ENCODE peak calls at places on chromosomes 6 and 20, in ten cellular contexts. One of them, this sample, is unnamed.

GRCh38 chr6:146892613-146893401 is 294.0 kb downstream of the ADGB start:
- DNase-seq in omental fat pad: no peak
- DNase-seq in SK-N-DZ: no peak
- DNase-seq in activated naive CD4-positive, alpha-beta T cell treated with anti-CD3 and anti-CD28 coated beads, Interleukin-2, amount 10 ng/mL, durations not matched to agents 7 days and 5 days: no peak
- DNase-seq in colonic mucosa: no peak
- DNase-seq in HT-29: no peak
- DNase-seq in ascending aorta: no peak
- DNase-seq in T-helper 22 cell: no peak
- DNase-seq in HEK293T: no peak
- DNase-seq in SW 1271: no peak
- DNase-seq in this sample: no peak

GRCh38 chr6:28725890-28726348 is 197.9 kb downstream of the TRIM27 start:
- DNase-seq in omental fat pad: no peak
- DNase-seq in SK-N-DZ: no peak
- DNase-seq in activated naive CD4-positive, alpha-beta T cell treated with anti-CD3 and anti-CD28 coated beads, Interleukin-2, amount 10 ng/mL, durations not matched to agents 7 days and 5 days: no peak
- DNase-seq in colonic mucosa: no peak
- DNase-seq in HT-29: no peak
- DNase-seq in ascending aorta: no peak
- DNase-seq in T-helper 22 cell: no peak
- DNase-seq in HEK293T: peak
- DNase-seq in SW 1271: peak
- DNase-seq in this sample: peak

GRCh38 chr6:64012351-64013060 is 376.9 kb downstream of the PHF3 start:
- DNase-seq in omental fat pad: no peak
- DNase-seq in SK-N-DZ: peak
- DNase-seq in activated naive CD4-positive, alpha-beta T cell treated with anti-CD3 and anti-CD28 coated beads, Interleukin-2, amount 10 ng/mL, durations not matched to agents 7 days and 5 days: no peak
- DNase-seq in colonic mucosa: peak
- DNase-seq in HT-29: peak
- DNase-seq in ascending aorta: no peak
- DNase-seq in T-helper 22 cell: no peak
- DNase-seq in HEK293T: peak
- DNase-seq in SW 1271: no peak
- DNase-seq in this sample: peak

GRCh38 chr6:24323632-24324337 is 34.1 kb downstream of the DCDC2 start:
- DNase-seq in omental fat pad: no peak
- DNase-seq in SK-N-DZ: no peak
- DNase-seq in activated naive CD4-positive, alpha-beta T cell treated with anti-CD3 and anti-CD28 coated beads, Interleukin-2, amount 10 ng/mL, durations not matched to agents 7 days and 5 days: no peak
- DNase-seq in colonic mucosa: no peak
- DNase-seq in HT-29: no peak
- DNase-seq in ascending aorta: no peak
- DNase-seq in T-helper 22 cell: no peak
- DNase-seq in HEK293T: no peak
- DNase-seq in SW 1271: no peak
- DNase-seq in this sample: peak

GRCh38 chr20:9590189-9590588 is 75.8 kb downstream of the LAMP5 start:
- DNase-seq in omental fat pad: no peak
- DNase-seq in SK-N-DZ: no peak
- DNase-seq in activated naive CD4-positive, alpha-beta T cell treated with anti-CD3 and anti-CD28 coated beads, Interleukin-2, amount 10 ng/mL, durations not matched to agents 7 days and 5 days: no peak
- DNase-seq in colonic mucosa: no peak
- DNase-seq in HT-29: peak
- DNase-seq in ascending aorta: no peak
- DNase-seq in T-helper 22 cell: no peak
- DNase-seq in HEK293T: no peak
- DNase-seq in SW 1271: no peak
- DNase-seq in this sample: no peak

GRCh38 chr6:52843600-52843999 is 3.0 kb upstream of the GSTA5 start:
- DNase-seq in omental fat pad: no peak
- DNase-seq in SK-N-DZ: no peak
- DNase-seq in activated naive CD4-positive, alpha-beta T cell treated with anti-CD3 and anti-CD28 coated beads, Interleukin-2, amount 10 ng/mL, durations not matched to agents 7 days and 5 days: no peak
- DNase-seq in colonic mucosa: no peak
- DNase-seq in HT-29: no peak
- DNase-seq in ascending aorta: no peak
- DNase-seq in T-helper 22 cell: no peak
- DNase-seq in HEK293T: no peak
- DNase-seq in SW 1271: no peak
- DNase-seq in this sample: no peak

GRCh38 chr6:157466340-157466643 is 85.3 kb downstream of the ZDHHC14 start:
- DNase-seq in omental fat pad: no peak
- DNase-seq in SK-N-DZ: no peak
- DNase-seq in activated naive CD4-positive, alpha-beta T cell treated with anti-CD3 and anti-CD28 coated beads, Interleukin-2, amount 10 ng/mL, durations not matched to agents 7 days and 5 days: no peak
- DNase-seq in colonic mucosa: no peak
- DNase-seq in HT-29: no peak
- DNase-seq in ascending aorta: no peak
- DNase-seq in T-helper 22 cell: no peak
- DNase-seq in HEK293T: no peak
- DNase-seq in SW 1271: no peak
- DNase-seq in this sample: no peak

GRCh38 chr6:73032586-73032985 is 192.7 kb downstream of the KHDC1L start:
- DNase-seq in omental fat pad: no peak
- DNase-seq in SK-N-DZ: no peak
- DNase-seq in activated naive CD4-positive, alpha-beta T cell treated with anti-CD3 and anti-CD28 coated beads, Interleukin-2, amount 10 ng/mL, durations not matched to agents 7 days and 5 days: no peak
- DNase-seq in colonic mucosa: no peak
- DNase-seq in HT-29: no peak
- DNase-seq in ascending aorta: no peak
- DNase-seq in T-helper 22 cell: no peak
- DNase-seq in HEK293T: no peak
- DNase-seq in SW 1271: no peak
- DNase-seq in this sample: no peak

GRCh38 chr20:50786703-50787102 is 8.2 kb upstream of the BCAS4 start:
- DNase-seq in omental fat pad: no peak
- DNase-seq in SK-N-DZ: no peak
- DNase-seq in activated naive CD4-positive, alpha-beta T cell treated with anti-CD3 and anti-CD28 coated beads, Interleukin-2, amount 10 ng/mL, durations not matched to agents 7 days and 5 days: no peak
- DNase-seq in colonic mucosa: no peak
- DNase-seq in HT-29: no peak
- DNase-seq in ascending aorta: no peak
- DNase-seq in T-helper 22 cell: no peak
- DNase-seq in HEK293T: no peak
- DNase-seq in SW 1271: no peak
- DNase-seq in this sample: no peak

GRCh38 chr20:52269926-52270325 is 78.3 kb upstream of the ZFP64 start:
- DNase-seq in omental fat pad: no peak
- DNase-seq in SK-N-DZ: no peak
- DNase-seq in activated naive CD4-positive, alpha-beta T cell treated with anti-CD3 and anti-CD28 coated beads, Interleukin-2, amount 10 ng/mL, durations not matched to agents 7 days and 5 days: no peak
- DNase-seq in colonic mucosa: no peak
- DNase-seq in HT-29: no peak
- DNase-seq in ascending aorta: no peak
- DNase-seq in T-helper 22 cell: no peak
- DNase-seq in HEK293T: no peak
- DNase-seq in SW 1271: no peak
- DNase-seq in this sample: no peak

GRCh38 chr20:54140927-54141566 is 32.7 kb downstream of the CYP24A1 start:
- DNase-seq in omental fat pad: no peak
- DNase-seq in SK-N-DZ: no peak
- DNase-seq in activated naive CD4-positive, alpha-beta T cell treated with anti-CD3 and anti-CD28 coated beads, Interleukin-2, amount 10 ng/mL, durations not matched to agents 7 days and 5 days: no peak
- DNase-seq in colonic mucosa: no peak
- DNase-seq in HT-29: no peak
- DNase-seq in ascending aorta: no peak
- DNase-seq in T-helper 22 cell: no peak
- DNase-seq in HEK293T: no peak
- DNase-seq in SW 1271: peak
- DNase-seq in this sample: no peak

GRCh38 chr20:37907677-37908397 is 4.9 kb downstream of the VSTM2L start:
- DNase-seq in omental fat pad: no peak
- DNase-seq in SK-N-DZ: no peak
- DNase-seq in activated naive CD4-positive, alpha-beta T cell treated with anti-CD3 and anti-CD28 coated beads, Interleukin-2, amount 10 ng/mL, durations not matched to agents 7 days and 5 days: no peak
- DNase-seq in colonic mucosa: no peak
- DNase-seq in HT-29: no peak
- DNase-seq in ascending aorta: no peak
- DNase-seq in T-helper 22 cell: no peak
- DNase-seq in HEK293T: peak
- DNase-seq in SW 1271: no peak
- DNase-seq in this sample: peak

GRCh38 chr6:106527979-106528378 is 101.3 kb downstream of the RTN4IP1 start:
- DNase-seq in omental fat pad: no peak
- DNase-seq in SK-N-DZ: no peak
- DNase-seq in activated naive CD4-positive, alpha-beta T cell treated with anti-CD3 and anti-CD28 coated beads, Interleukin-2, amount 10 ng/mL, durations not matched to agents 7 days and 5 days: no peak
- DNase-seq in colonic mucosa: no peak
- DNase-seq in HT-29: no peak
- DNase-seq in ascending aorta: no peak
- DNase-seq in T-helper 22 cell: no peak
- DNase-seq in HEK293T: no peak
- DNase-seq in SW 1271: peak
- DNase-seq in this sample: no peak

GRCh38 chr20:25987073-25987927 is 290.6 kb upstream of the ZNF337 start:
- DNase-seq in omental fat pad: no peak
- DNase-seq in SK-N-DZ: peak
- DNase-seq in activated naive CD4-positive, alpha-beta T cell treated with anti-CD3 and anti-CD28 coated beads, Interleukin-2, amount 10 ng/mL, durations not matched to agents 7 days and 5 days: peak
- DNase-seq in colonic mucosa: peak
- DNase-seq in HT-29: no peak
- DNase-seq in ascending aorta: no peak
- DNase-seq in T-helper 22 cell: no peak
- DNase-seq in HEK293T: no peak
- DNase-seq in SW 1271: peak
- DNase-seq in this sample: peak

GRCh38 chr6:141252828-141253608 is 879.7 kb upstream of the GJE1 start:
- DNase-seq in omental fat pad: no peak
- DNase-seq in SK-N-DZ: no peak
- DNase-seq in activated naive CD4-positive, alpha-beta T cell treated with anti-CD3 and anti-CD28 coated beads, Interleukin-2, amount 10 ng/mL, durations not matched to agents 7 days and 5 days: no peak
- DNase-seq in colonic mucosa: no peak
- DNase-seq in HT-29: no peak
- DNase-seq in ascending aorta: no peak
- DNase-seq in T-helper 22 cell: no peak
- DNase-seq in HEK293T: no peak
- DNase-seq in SW 1271: no peak
- DNase-seq in this sample: no peak

GRCh38 chr20:22974354-22974753 is 60.8 kb upstream of the SSTR4 start:
- DNase-seq in omental fat pad: no peak
- DNase-seq in SK-N-DZ: no peak
- DNase-seq in activated naive CD4-positive, alpha-beta T cell treated with anti-CD3 and anti-CD28 coated beads, Interleukin-2, amount 10 ng/mL, durations not matched to agents 7 days and 5 days: no peak
- DNase-seq in colonic mucosa: no peak
- DNase-seq in HT-29: peak
- DNase-seq in ascending aorta: no peak
- DNase-seq in T-helper 22 cell: no peak
- DNase-seq in HEK293T: peak
- DNase-seq in SW 1271: no peak
- DNase-seq in this sample: peak

GRCh38 chr20:32510601-32511357 is 74.4 kb downstream of the NOL4L start:
- DNase-seq in omental fat pad: no peak
- DNase-seq in SK-N-DZ: peak
- DNase-seq in activated naive CD4-positive, alpha-beta T cell treated with anti-CD3 and anti-CD28 coated beads, Interleukin-2, amount 10 ng/mL, durations not matched to agents 7 days and 5 days: no peak
- DNase-seq in colonic mucosa: no peak
- DNase-seq in HT-29: peak
- DNase-seq in ascending aorta: no peak
- DNase-seq in T-helper 22 cell: no peak
- DNase-seq in HEK293T: no peak
- DNase-seq in SW 1271: no peak
- DNase-seq in this sample: no peak

GRCh38 chr6:83474309-83474708 is 38.0 kb upstream of the PRSS35 start:
- DNase-seq in omental fat pad: no peak
- DNase-seq in SK-N-DZ: no peak
- DNase-seq in activated naive CD4-positive, alpha-beta T cell treated with anti-CD3 and anti-CD28 coated beads, Interleukin-2, amount 10 ng/mL, durations not matched to agents 7 days and 5 days: no peak
- DNase-seq in colonic mucosa: no peak
- DNase-seq in HT-29: peak
- DNase-seq in ascending aorta: no peak
- DNase-seq in T-helper 22 cell: no peak
- DNase-seq in HEK293T: no peak
- DNase-seq in SW 1271: no peak
- DNase-seq in this sample: no peak

GRCh38 chr6:13923527-13924145 is 1.1 kb upstream of the RNF182 start:
- DNase-seq in omental fat pad: no peak
- DNase-seq in SK-N-DZ: no peak
- DNase-seq in activated naive CD4-positive, alpha-beta T cell treated with anti-CD3 and anti-CD28 coated beads, Interleukin-2, amount 10 ng/mL, durations not matched to agents 7 days and 5 days: no peak
- DNase-seq in colonic mucosa: no peak
- DNase-seq in HT-29: no peak
- DNase-seq in ascending aorta: no peak
- DNase-seq in T-helper 22 cell: no peak
- DNase-seq in HEK293T: no peak
- DNase-seq in SW 1271: no peak
- DNase-seq in this sample: no peak

GRCh38 chr6:136059308-136059707 is 190.8 kb downstream of the MTFR2 start:
- DNase-seq in omental fat pad: no peak
- DNase-seq in SK-N-DZ: no peak
- DNase-seq in activated naive CD4-positive, alpha-beta T cell treated with anti-CD3 and anti-CD28 coated beads, Interleukin-2, amount 10 ng/mL, durations not matched to agents 7 days and 5 days: no peak
- DNase-seq in colonic mucosa: no peak
- DNase-seq in HT-29: no peak
- DNase-seq in ascending aorta: no peak
- DNase-seq in T-helper 22 cell: no peak
- DNase-seq in HEK293T: no peak
- DNase-seq in SW 1271: no peak
- DNase-seq in this sample: peak

GRCh38 chr6:132687306-132687705 is 26.5 kb downstream of the VNN1 start:
- DNase-seq in omental fat pad: no peak
- DNase-seq in SK-N-DZ: no peak
- DNase-seq in activated naive CD4-positive, alpha-beta T cell treated with anti-CD3 and anti-CD28 coated beads, Interleukin-2, amount 10 ng/mL, durations not matched to agents 7 days and 5 days: no peak
- DNase-seq in colonic mucosa: no peak
- DNase-seq in HT-29: peak
- DNase-seq in ascending aorta: no peak
- DNase-seq in T-helper 22 cell: no peak
- DNase-seq in HEK293T: no peak
- DNase-seq in SW 1271: no peak
- DNase-seq in this sample: no peak

GRCh38 chr6:71138416-71138815 is 150.2 kb upstream of the OGFRL1 start:
- DNase-seq in omental fat pad: no peak
- DNase-seq in SK-N-DZ: no peak
- DNase-seq in activated naive CD4-positive, alpha-beta T cell treated with anti-CD3 and anti-CD28 coated beads, Interleukin-2, amount 10 ng/mL, durations not matched to agents 7 days and 5 days: no peak
- DNase-seq in colonic mucosa: no peak
- DNase-seq in HT-29: no peak
- DNase-seq in ascending aorta: no peak
- DNase-seq in T-helper 22 cell: no peak
- DNase-seq in HEK293T: no peak
- DNase-seq in SW 1271: no peak
- DNase-seq in this sample: no peak

GRCh38 chr6:112781236-112781635 is 434.1 kb downstream of the RFPL4B start:
- DNase-seq in omental fat pad: no peak
- DNase-seq in SK-N-DZ: no peak
- DNase-seq in activated naive CD4-positive, alpha-beta T cell treated with anti-CD3 and anti-CD28 coated beads, Interleukin-2, amount 10 ng/mL, durations not matched to agents 7 days and 5 days: no peak
- DNase-seq in colonic mucosa: no peak
- DNase-seq in HT-29: no peak
- DNase-seq in ascending aorta: no peak
- DNase-seq in T-helper 22 cell: no peak
- DNase-seq in HEK293T: no peak
- DNase-seq in SW 1271: no peak
- DNase-seq in this sample: no peak

GRCh38 chr20:61301995-61302525 is 50.0 kb downstream of the CDH4 start:
- DNase-seq in omental fat pad: no peak
- DNase-seq in SK-N-DZ: no peak
- DNase-seq in activated naive CD4-positive, alpha-beta T cell treated with anti-CD3 and anti-CD28 coated beads, Interleukin-2, amount 10 ng/mL, durations not matched to agents 7 days and 5 days: no peak
- DNase-seq in colonic mucosa: no peak
- DNase-seq in HT-29: no peak
- DNase-seq in ascending aorta: no peak
- DNase-seq in T-helper 22 cell: no peak
- DNase-seq in HEK293T: no peak
- DNase-seq in SW 1271: no peak
- DNase-seq in this sample: peak

GRCh38 chr20:32589256-32589655 is 4.1 kb upstream of the NOL4L start:
- DNase-seq in omental fat pad: no peak
- DNase-seq in SK-N-DZ: no peak
- DNase-seq in activated naive CD4-positive, alpha-beta T cell treated with anti-CD3 and anti-CD28 coated beads, Interleukin-2, amount 10 ng/mL, durations not matched to agents 7 days and 5 days: no peak
- DNase-seq in colonic mucosa: no peak
- DNase-seq in HT-29: peak
- DNase-seq in ascending aorta: no peak
- DNase-seq in T-helper 22 cell: no peak
- DNase-seq in HEK293T: no peak
- DNase-seq in SW 1271: peak
- DNase-seq in this sample: no peak

GRCh38 chr6:131945971-131946370 is 5.2 kb downstream of the CCN2 start:
- DNase-seq in omental fat pad: no peak
- DNase-seq in SK-N-DZ: no peak
- DNase-seq in activated naive CD4-positive, alpha-beta T cell treated with anti-CD3 and anti-CD28 coated beads, Interleukin-2, amount 10 ng/mL, durations not matched to agents 7 days and 5 days: no peak
- DNase-seq in colonic mucosa: no peak
- DNase-seq in HT-29: no peak
- DNase-seq in ascending aorta: no peak
- DNase-seq in T-helper 22 cell: no peak
- DNase-seq in HEK293T: no peak
- DNase-seq in SW 1271: no peak
- DNase-seq in this sample: no peak

GRCh38 chr6:163754866-163755265 is 340.3 kb downstream of the QKI start:
- DNase-seq in omental fat pad: no peak
- DNase-seq in SK-N-DZ: no peak
- DNase-seq in activated naive CD4-positive, alpha-beta T cell treated with anti-CD3 and anti-CD28 coated beads, Interleukin-2, amount 10 ng/mL, durations not matched to agents 7 days and 5 days: no peak
- DNase-seq in colonic mucosa: no peak
- DNase-seq in HT-29: no peak
- DNase-seq in ascending aorta: no peak
- DNase-seq in T-helper 22 cell: no peak
- DNase-seq in HEK293T: no peak
- DNase-seq in SW 1271: no peak
- DNase-seq in this sample: no peak

GRCh38 chr20:53960586-53961386 is 109.6 kb downstream of the BCAS1 start:
- DNase-seq in omental fat pad: no peak
- DNase-seq in SK-N-DZ: no peak
- DNase-seq in activated naive CD4-positive, alpha-beta T cell treated with anti-CD3 and anti-CD28 coated beads, Interleukin-2, amount 10 ng/mL, durations not matched to agents 7 days and 5 days: no peak
- DNase-seq in colonic mucosa: no peak
- DNase-seq in HT-29: no peak
- DNase-seq in ascending aorta: no peak
- DNase-seq in T-helper 22 cell: no peak
- DNase-seq in HEK293T: no peak
- DNase-seq in SW 1271: no peak
- DNase-seq in this sample: no peak

This sample was measured in iPS-NIHi11.